ENCODE peak calls at places on chromosomes 1 and 21, in six cellular contexts. M is NCI-H1436 treated with DMSO at 0.1 percent for 48 hours; J is memory B cell; X is effector memory CD8-positive, alpha-beta T cell; D is fibroblast of villous mesenchyme; A is activated T-helper 1 cell treated with anti-CD3 and anti-CD28 coated beads, Interleukin-12 subunit alpha, Interleukin-12 subunit beta, Interleukin-2, Interleukin-4 antibody, amounts not matched to agents 30 ng/mL and 10 ng/mL and 1 ng/mL, durations not matched to agents 14 hours and 24 hours and 36 hours. U is an unnamed sample.

GRCh38 chr1:155979525-155980343 is 1.4 kb upstream of the ARHGEF2 start:
- DNase-seq in M (no peak), J (no peak), X (no peak), D (no peak), A (no peak), U (peak; percentile 69)

GRCh38 chr1:32871364-32872188 is 864 bp upstream of the FNDC5 start:
- DNase-seq in M (no peak), J (no peak), X (no peak), D (no peak), A (no peak), U (no peak)

GRCh38 chr1:209527993-209528392 is 55.5 kb upstream of the CAMK1G start:
- DNase-seq in M (no peak), J (no peak), X (no peak), D (peak; percentile 13), A (no peak), U (no peak)

GRCh38 chr1:156102634-156103511 is 11.6 kb upstream of the LMNA start:
- DNase-seq in M (no peak), J (no peak), X (no peak), D (peak; percentile 50), A (no peak), U (no peak)

GRCh38 chr21:45454924-45455315 is 50.0 kb downstream of the COL18A1 start:
- DNase-seq in M (no peak), J (no peak), X (no peak), D (no peak), A (no peak), U (no peak)

GRCh38 chr1:180198611-180199010 is 31.5 kb upstream of the LHX4 start:
- DNase-seq in M (no peak), J (no peak), X (no peak), D (no peak), A (no peak), U (no peak)

GRCh38 chr1:162554258-162554657 is 7.3 kb upstream of the UAP1 start:
- DNase-seq in M (no peak), J (no peak), X (no peak), D (peak; percentile 74), A (no peak), U (no peak)

GRCh38 chr1:234886081-234886874 is 242.4 kb downstream of the TOMM20 start:
- DNase-seq in M (no peak), J (no peak), X (no peak), D (peak; percentile 76), A (no peak), U (no peak)

GRCh38 chr1:153742411-153743142 is 14.7 kb downstream of the INTS3 start:
- DNase-seq in M (no peak), J (peak; percentile 14), X (no peak), D (peak; percentile 50), A (no peak), U (no peak)

GRCh38 chr1:76494807-76495206 is 372.5 kb upstream of the ST6GALNAC5 start:
- DNase-seq in M (no peak), J (no peak), X (no peak), D (no peak), A (peak; percentile 1), U (no peak)

GRCh38 chr1:151596166-151596933 is 15.5 kb upstream of the SNX27 start:
- DNase-seq in M (no peak), J (no peak), X (no peak), D (peak; percentile 30), A (no peak), U (no peak)